ENCODE peak calls at places on chromosomes 7 and 10, in seven cellular contexts. O is IMR-90, J is DND-41, A is SK-N-SH, N is mammary epithelial cell, U is PC-3, K is endothelial cell of umbilical vein. F is an unnamed sample.

GRCh38 chr10:96406091-96406490 is 47.3 kb upstream of the OPALIN start:
- DNase-seq in O (no peak), J (no peak), A (no peak), N (no peak), U (no peak), K (no peak), F (no peak)

GRCh38 chr7:41977165-41977651 is 259.8 kb downstream of the GLI3 start:
- DNase-seq in O (peak), J (peak), A (peak), N (peak), U (peak), K (peak), F (peak)

GRCh38 chr7:23315366-23315765 is 16.2 kb downstream of the MALSU1 start:
- DNase-seq in O (no peak), J (no peak), A (no peak), N (peak), U (no peak), K (peak), F (no peak)

GRCh38 chr10:129074939-129075338 is 392.1 kb upstream of the MGMT start:
- DNase-seq in O (no peak), J (no peak), A (no peak), N (no peak), U (no peak), K (no peak), F (no peak)

GRCh38 chr7:151629873-151630272 is 110.2 kb upstream of the RHEB start:
- DNase-seq in O (no peak), J (no peak), A (no peak), N (no peak), U (no peak), K (no peak), F (no peak)

GRCh38 chr7:73565675-73566342 is 8.3 kb upstream of the BCL7B start:
- DNase-seq in O (no peak), J (no peak), A (no peak), N (no peak), U (no peak), K (no peak), F (no peak)

GRCh38 chr7:78787854-78788253 is 665.6 kb downstream of the MAGI2 start:
- DNase-seq in O (no peak), J (no peak), A (no peak), N (peak), U (no peak), K (no peak), F (no peak)

GRCh38 chr10:111082102-111082975 is 5.5 kb downstream of the ADRA2A start:
- DNase-seq in O (no peak), J (no peak), A (no peak), N (no peak), U (no peak), K (no peak), F (no peak)

GRCh38 chr10:133336131-133337078 is at the start of gene CALY:
- DNase-seq in O (no peak), J (peak), A (peak), N (no peak), U (no peak), K (no peak), F (peak)

GRCh38 chr10:130786365-130786966 is 525.1 kb downstream of the TCERG1L start:
- DNase-seq in O (no peak), J (no peak), A (no peak), N (no peak), U (no peak), K (no peak), F (no peak)

GRCh38 chr10:61835069-61835908 is 66.2 kb upstream of the ARID5B start:
- DNase-seq in O (peak), J (peak), A (peak), N (peak), U (peak), K (peak), F (peak)

GRCh38 chr7:131284702-131285419 is 42.8 kb upstream of the MKLN1 start:
- DNase-seq in O (no peak), J (no peak), A (no peak), N (peak), U (no peak), K (peak), F (peak)

GRCh38 chr10:35573786-35574185 is 31.4 kb upstream of the GJD4 start:
- DNase-seq in O (no peak), J (no peak), A (no peak), N (no peak), U (no peak), K (no peak), F (no peak)

GRCh38 chr10:102408081-102408727 is 10.4 kb downstream of the PSD start:
- DNase-seq in O (no peak), J (no peak), A (no peak), N (no peak), U (no peak), K (no peak), F (no peak)

GRCh38 chr10:83225781-83226180 is 913.5 kb upstream of the GHITM start:
- DNase-seq in O (no peak), J (no peak), A (no peak), N (no peak), U (no peak), K (no peak), F (no peak)

GRCh38 chr7:29099896-29100847 is 46.2 kb downstream of the CPVL start:
- DNase-seq in O (no peak), J (no peak), A (no peak), N (no peak), U (no peak), K (no peak), F (no peak)

GRCh38 chr10:21405981-21406380 is 119.5 kb downstream of the SKIDA1 start:
- DNase-seq in O (no peak), J (no peak), A (no peak), N (no peak), U (no peak), K (no peak), F (no peak)
- H2AFZ ChIP-seq in O (peak), J (no peak), A (no peak), N (no peak), U (no peak), K (no peak), F (no peak)

GRCh38 chr10:104741127-104741526 is 100.0 kb downstream of the SORCS3 start:
- DNase-seq in O (no peak), J (no peak), A (no peak), N (no peak), U (no peak), K (no peak), F (no peak)
- TF ChIP-seq CTCF in O (no peak), J (no peak), A (no peak), N (no peak), U (no peak), K (no peak), F (no peak)

DNA sequence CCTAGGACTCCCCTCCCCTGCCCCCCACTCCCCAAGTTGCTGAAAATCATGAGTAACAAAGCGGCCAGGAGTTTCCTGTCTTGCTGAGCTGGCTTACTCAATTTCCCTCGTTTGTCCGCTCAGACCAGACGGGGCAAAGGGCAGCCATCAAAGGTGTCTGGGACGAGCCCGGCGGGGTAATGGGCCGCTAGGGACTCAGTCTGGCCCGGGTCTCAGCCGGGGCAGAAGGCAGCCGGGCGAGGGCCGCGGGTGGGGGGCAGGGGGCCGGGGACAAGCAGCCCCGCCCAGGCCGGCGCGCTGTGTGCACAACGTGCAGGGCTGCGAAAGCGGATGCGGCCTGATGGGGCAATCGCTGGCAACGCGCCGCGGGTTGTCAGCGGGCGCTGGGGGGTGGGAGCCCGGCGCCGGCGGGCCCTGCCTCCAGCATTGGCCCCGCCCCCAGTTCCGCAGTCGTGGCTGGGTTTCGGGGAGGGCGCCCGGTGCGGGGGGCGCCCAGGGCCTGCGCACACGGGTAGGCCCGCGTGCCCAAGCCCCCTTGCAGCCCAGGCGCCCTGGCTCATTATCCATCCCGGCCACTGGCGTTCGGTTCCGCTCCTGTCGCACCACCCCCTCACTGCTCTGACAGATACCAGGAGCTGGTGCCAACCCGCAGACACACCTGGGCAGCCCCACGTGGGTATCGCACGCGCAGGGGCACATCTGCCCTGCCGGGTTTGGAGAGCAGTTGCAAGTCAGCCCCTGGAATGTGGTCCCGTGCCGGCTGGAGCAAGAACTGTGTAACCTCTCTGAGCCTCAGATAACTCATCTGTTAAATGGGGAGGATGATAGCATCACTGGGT is 35.1 kb downstream of the DNAJB12 start:
- DNase-seq in O (peak), J (peak), A (peak), N (peak), U (peak), K (peak), F (peak)
- H2AFZ ChIP-seq in O (peak), J (peak), A (peak), N (peak), U (peak), K (no peak), F (peak)

DNA sequence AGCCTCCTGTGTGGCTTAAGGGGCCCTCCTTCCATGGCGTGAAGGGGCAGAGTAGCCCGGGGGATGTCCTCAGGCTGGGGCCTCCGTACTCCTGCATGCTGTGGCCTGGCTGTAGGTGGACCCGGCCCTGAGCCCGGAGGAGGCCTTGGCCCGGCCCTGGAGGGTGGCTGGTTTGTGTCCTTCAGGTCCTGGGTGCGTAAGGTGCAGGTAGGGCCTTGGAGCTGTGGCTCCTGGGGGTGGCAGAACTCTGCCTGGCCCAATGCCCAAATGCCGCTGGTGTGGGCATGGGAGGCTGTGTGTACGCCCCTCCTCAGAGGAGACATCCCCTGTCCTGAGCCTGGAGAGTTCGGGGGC is 26.9 kb upstream of the AMZ1 start:
- DNase-seq in O (no peak), J (no peak), A (no peak), N (no peak), U (no peak), K (no peak), F (no peak)
- TF ChIP-seq CTCF in O (no peak), J (no peak), A (no peak), N (no peak), U (peak), K (peak), F (no peak)

GRCh38 chr7:43458746-43459337 is 124.1 kb upstream of the STK17A start:
- DNase-seq in O (no peak), J (no peak), A (no peak), N (no peak), U (no peak), K (no peak), F (no peak)

GRCh38 chr7:43460733-43461348 is 122.1 kb upstream of the STK17A start:
- DNase-seq in O (no peak), J (no peak), A (no peak), N (no peak), U (no peak), K (no peak), F (no peak)

GRCh38 chr7:43462836-43463235 is 120.1 kb upstream of the STK17A start:
- DNase-seq in O (no peak), J (no peak), A (no peak), N (no peak), U (no peak), K (no peak), F (no peak)

GRCh38 chr7:43463401-43463980 is 119.4 kb upstream of the STK17A start:
- DNase-seq in O (no peak), J (no peak), A (no peak), N (peak), U (no peak), K (no peak), F (peak)

GRCh38 chr7:43461349-43462024 is 121.4 kb upstream of the STK17A start:
- DNase-seq in O (no peak), J (no peak), A (no peak), N (no peak), U (no peak), K (no peak), F (no peak)
- H2AFZ ChIP-seq in O (no peak), J (no peak), A (no peak), N (no peak), U (no peak), K (no peak), F (no peak)

DNA sequence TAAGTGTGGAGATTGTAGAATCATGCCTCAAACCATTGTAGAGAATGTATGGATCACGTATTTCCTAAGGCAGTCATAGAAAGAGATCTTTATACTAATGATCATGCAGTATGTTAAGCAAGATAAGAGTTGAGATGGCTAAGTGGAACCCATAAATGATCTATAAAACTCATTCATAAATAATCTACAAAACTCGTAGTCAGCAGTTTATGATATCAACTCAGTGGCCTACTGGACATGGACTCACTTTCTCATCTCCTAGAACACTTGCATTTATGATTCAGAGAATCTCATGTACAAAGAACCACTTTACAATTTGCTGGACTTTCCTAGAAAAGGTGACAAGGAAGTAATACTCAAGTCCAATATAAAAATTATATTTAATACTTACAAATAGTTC is 339.6 kb downstream of the PCLO start:
- DNase-seq in O (no peak), J (no peak), A (no peak), N (no peak), U (no peak), K (peak), F (no peak)
- TF ChIP-seq CTCF in O (no peak), J (no peak), A (no peak), N (no peak), U (no peak), K (no peak), F (no peak)

GRCh38 chr10:91711885-91712284 is 79.0 kb upstream of the PPP1R3C start:
- DNase-seq in O (no peak), J (no peak), A (no peak), N (no peak), U (no peak), K (no peak), F (no peak)
- H2AFZ ChIP-seq in O (peak), J (no peak), A (peak), N (no peak), U (no peak), K (no peak), F (peak)

F was measured in neural progenitor cell.